ENCODE peak calls at places on chromosome 21, in eight cellular contexts. D is upper lobe of left lung, K is suprapubic skin, V is tibial nerve, X is ovary, S is A549, O is transverse colon, T is K562. H is an unnamed sample.

GRCh38 chr21:34808569-34809204 is 139.9 kb downstream of the CLIC6 start:
- DNase-seq in S (no peak), O (no peak), V (no peak), X (no peak), T (no peak), K (no peak), D (no peak), H (no peak)

GRCh38 chr21:18801468-18801867 is 397.9 kb upstream of the TMPRSS15 start:
- DNase-seq in D (no peak), S (no peak), O (no peak), X (no peak), K (no peak), V (no peak), T (no peak), H (no peak)

GRCh38 chr21:31337991-31338891 is 5.8 kb downstream of the TIAM1 start:
- DNase-seq in S (no peak), K (no peak), D (no peak), O (no peak), V (no peak), X (no peak), T (no peak), H (no peak)

GRCh38 chr21:16186742-16187141 is 457.0 kb downstream of the USP25 start:
- DNase-seq in K (no peak), T (no peak), D (no peak), S (no peak), X (no peak), O (no peak), V (no peak), H (no peak)

GRCh38 chr21:39120876-39121599 is 62.2 kb downstream of the PSMG1 start:
- DNase-seq in O (no peak), K (no peak), V (no peak), X (no peak), T (no peak), D (no peak), S (no peak), H (no peak)

GRCh38 chr21:26806734-26807372 is 38.4 kb downstream of the ADAMTS1 start:
- DNase-seq in X (no peak), D (no peak), O (no peak), V (no peak), T (no peak), K (no peak), S (no peak), H (no peak)

GRCh38 chr21:29146726-29147125 is 16.3 kb downstream of the MAP3K7CL start:
- DNase-seq in X (no peak), T (no peak), D (no peak), S (no peak), V (no peak), K (no peak), O (no peak), H (no peak)

GRCh38 chr21:27045281-27045985 is 78.5 kb upstream of the ADAMTS5 start:
- DNase-seq in K (no peak), X (no peak), T (no peak), S (no peak), O (no peak), V (no peak), D (no peak), H (no peak)

DNA sequence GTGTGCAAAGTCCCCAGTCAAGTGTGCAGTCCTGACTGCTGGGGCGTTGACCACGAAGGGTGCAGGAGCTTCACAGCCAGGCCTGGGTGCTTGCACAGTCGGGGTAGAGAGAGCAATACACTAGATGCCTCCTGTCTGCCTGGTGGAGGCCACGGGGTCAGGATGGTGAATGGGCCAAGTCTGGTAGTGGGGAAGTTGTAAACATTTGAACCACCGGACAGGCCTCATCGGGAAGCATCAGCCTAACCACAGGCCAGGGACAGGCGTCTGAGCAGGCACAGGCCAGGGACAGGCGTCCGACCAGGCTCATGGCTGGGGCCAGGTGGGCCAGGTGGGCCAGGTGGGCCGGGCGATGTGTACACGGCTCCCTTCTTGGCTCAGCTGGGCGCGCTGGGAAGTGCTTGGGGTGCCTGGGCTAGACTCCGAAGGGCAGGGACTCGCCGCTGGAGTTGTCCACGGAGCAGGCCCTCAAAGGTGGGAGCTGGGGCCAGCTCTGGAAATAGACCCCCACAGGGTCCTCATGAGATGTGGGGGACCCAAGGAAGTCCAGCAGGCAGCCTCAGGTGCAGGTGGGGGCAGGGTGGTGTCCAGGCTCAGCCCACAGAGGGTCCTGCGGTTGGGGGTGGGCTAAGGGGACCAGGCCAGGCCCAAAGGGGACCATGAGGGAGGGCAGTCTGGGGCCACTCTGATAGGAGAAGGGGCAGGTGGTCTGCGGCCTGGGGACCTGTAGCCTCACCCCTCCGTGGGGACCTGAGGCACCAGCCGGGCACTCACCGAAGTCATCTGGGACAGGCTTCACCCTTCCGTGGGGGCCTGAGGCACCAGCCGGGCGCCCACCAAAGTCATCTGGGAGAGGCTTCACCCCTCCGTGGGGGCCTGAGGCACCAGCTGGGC is 15.0 kb downstream of the COL6A1 start:
- DNase-seq in V (no peak), T (no peak), K (peak; percentile 60), O (no peak), X (peak; percentile 40), S (no peak), D (no peak), H (no peak)
- H3K27ac ChIP-seq in V (no peak overlapping the region), T (no peak overlapping the region), K (no peak overlapping the region), O (peak overlapping the region; percentile 51), X (peak overlapping the region; percentile 14), S (no peak overlapping the region), D (no peak overlapping the region), H (peak overlapping the region; percentile 82)

GRCh38 chr21:43718872-43719747 is at the start of gene PDXK:
- DNase-seq in X (peak; percentile 90), K (peak; percentile 88), T (peak; percentile 98), S (peak; percentile 38), V (peak; percentile 77), O (peak; percentile 93), D (peak; percentile 93), H (peak; percentile 95)
- TF ChIP-seq EP300 in X (no peak), K (no peak), T (peak; percentile 28), S (no peak), V (no peak), O (no peak), D (no peak), H (no peak)

DNA sequence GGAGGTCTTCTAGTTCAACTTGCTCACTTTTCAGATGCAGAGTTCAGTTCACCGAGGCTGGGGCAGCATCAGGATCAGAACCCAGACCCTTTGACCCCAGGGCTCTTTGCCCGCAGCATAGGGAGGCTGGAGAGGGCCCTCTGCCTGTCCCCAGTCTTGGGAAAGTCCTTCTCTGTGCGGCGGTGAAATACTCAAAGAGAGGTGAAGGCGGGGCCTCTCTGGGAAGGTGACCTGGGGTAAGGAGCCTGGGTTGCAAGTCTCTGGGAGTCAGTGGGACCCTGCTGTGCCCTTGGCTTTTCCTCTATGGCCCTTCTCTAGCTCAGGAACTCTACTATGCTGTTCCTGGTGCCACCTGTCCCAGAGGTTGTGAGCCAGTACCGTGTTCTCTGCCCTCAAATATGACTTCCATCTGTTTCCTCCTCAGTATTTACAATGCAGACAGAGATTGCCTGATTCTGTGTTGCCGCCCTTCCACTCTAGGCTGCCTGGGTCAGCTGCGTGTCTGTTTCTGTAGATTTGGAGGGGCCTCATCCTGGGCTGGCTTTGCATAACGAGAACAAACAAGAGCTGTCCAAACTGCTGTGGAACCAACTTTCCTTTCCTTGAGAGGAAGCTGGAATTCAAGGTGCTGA is 18.7 kb upstream of the ZBTB21 start:
- DNase-seq in X (no peak), D (no peak), T (no peak), S (no peak), O (peak; percentile 30), V (no peak), K (no peak), H (no peak)
- H3K27ac ChIP-seq in X (no peak overlapping the region), D (no peak overlapping the region), T (no peak overlapping the region), S (no peak overlapping the region), O (peak overlapping the region; percentile 17), V (no peak overlapping the region), K (no peak overlapping the region), H (no peak overlapping the region)

GRCh38 chr21:21046063-21046462 is 47.9 kb downstream of the NCAM2 start:
- DNase-seq in X (no peak), V (no peak), T (no peak), K (no peak), S (no peak), O (no peak), D (no peak), H (no peak)

GRCh38 chr21:21051109-21052055 is 53.2 kb downstream of the NCAM2 start:
- DNase-seq in O (no peak), T (no peak), D (no peak), S (no peak), V (no peak), K (no peak), X (no peak), H (no peak)

GRCh38 chr21:21039624-21040023 is 41.4 kb downstream of the NCAM2 start:
- DNase-seq in K (no peak), V (no peak), D (no peak), S (no peak), T (no peak), X (no peak), O (no peak), H (no peak)

GRCh38 chr21:21045538-21045937 is 47.3 kb downstream of the NCAM2 start:
- DNase-seq in X (no peak), O (no peak), K (no peak), V (no peak), S (no peak), T (no peak), D (no peak), H (no peak)
- TF ChIP-seq EP300 in X (no peak), O (no peak), K (no peak), V (no peak), S (no peak), T (no peak), D (no peak), H (no peak)

GRCh38 chr21:35933466-35933865 is 126.9 kb downstream of the SETD4 start:
- DNase-seq in X (peak; percentile 49), S (no peak), T (no peak), K (peak; percentile 87), V (peak; percentile 60), O (peak; percentile 34), D (peak; percentile 58), H (peak; percentile 92)
- H3K27ac ChIP-seq in X (no peak overlapping the region), S (no peak overlapping the region), T (no peak overlapping the region), K (peak overlapping the region; percentile 30), V (peak overlapping the region; percentile 80), O (peak overlapping the region; percentile 71), D (peak overlapping the region; percentile 63), H (peak overlapping the region; percentile 66)

GRCh38 chr21:14215971-14216621 is at the start of gene RBM11:
- DNase-seq in K (peak; percentile 65), X (peak; percentile 88), V (peak; percentile 34), O (peak; percentile 84), D (peak; percentile 87), S (peak; percentile 2), T (peak; percentile 91), H (no peak)
- TF ChIP-seq EP300 in K (no peak), X (no peak), V (no peak), O (no peak), D (no peak), S (no peak), T (no peak), H (no peak)